ENCODE peak calls at places on chromosomes 13 and 19, in eight cellular contexts. E is thyroid gland, K is neuronal stem cell, W is GM23338, S is astrocyte, A is upper lobe of left lung, J is uterus, F is MM.1S. G is an unnamed sample.

GRCh38 chr13:31168736-31169135 is 7.0 kb upstream of the HSPH1 start:
- DNase-seq in E (no peak), K (no peak), W (no peak), S (no peak), A (no peak), J (no peak), F (no peak), G (no peak)

GRCh38 chr19:19227217-19227616 is 15.5 kb downstream of the NCAN start:
- DNase-seq in E (no peak), K (no peak), W (no peak), S (no peak), A (no peak), J (no peak), F (no peak), G (no peak)

GRCh38 chr13:30043631-30043925 is 193.2 kb upstream of the UBL3 start:
- DNase-seq in E (no peak), K (no peak), W (no peak), S (no peak), A (no peak), J (no peak), F (no peak), G (no peak)

GRCh38 chr13:44117351-44117750 is 237.6 kb downstream of the LACC1 start:
- DNase-seq in E (no peak), K (no peak), W (peak; percentile 8), S (peak; percentile 47), A (no peak), J (no peak), F (peak; percentile 36), G (no peak)

GRCh38 chr13:41562083-41562482 is 104.7 kb downstream of the RGCC start:
- DNase-seq in E (peak; percentile 17), K (no peak), W (no peak), S (peak; percentile 93), A (no peak), J (peak; percentile 78), F (no peak), G (no peak)

GRCh38 chr13:71949441-71949840 is 82.4 kb upstream of the DACH1 start:
- DNase-seq in E (no peak), K (no peak), W (peak; percentile 8), S (no peak), A (no peak), J (no peak), F (no peak), G (no peak)

GRCh38 chr19:15291666-15292065 is 40.7 kb downstream of the BRD4 start:
- DNase-seq in E (no peak), K (no peak), W (no peak), S (no peak), A (no peak), J (no peak), F (no peak), G (no peak)

GRCh38 chr19:38793186-38793585 is 4.2 kb downstream of the LGALS7B start:
- DNase-seq in E (no peak), K (no peak), W (no peak), S (no peak), A (no peak), J (no peak), F (no peak), G (peak; percentile 12)

GRCh38 chr19:42069619-42070293 is at the start of gene GRIK5:
- DNase-seq in E (peak; percentile 68), K (no peak), W (peak; percentile 66), S (no peak), A (no peak), J (no peak), F (no peak), G (no peak)

GRCh38 chr13:76991432-76991795 is 467 bp upstream of the CLN5 start:
- DNase-seq in E (no peak), K (peak; percentile 4), W (no peak), S (no peak), A (peak; percentile 60), J (no peak), F (no peak), G (peak; percentile 86)

GRCh38 chr19:29311391-29311790 is 98.4 kb upstream of the UQCRFS1 start:
- DNase-seq in E (no peak), K (no peak), W (peak; percentile 39), S (no peak), A (no peak), J (no peak), F (no peak), G (no peak)

GRCh38 chr19:7863971-7864718 is 10.0 kb downstream of the PRR36 start:
- DNase-seq in E (no peak), K (no peak), W (no peak), S (no peak), A (no peak), J (no peak), F (no peak), G (no peak)

GRCh38 chr19:7865262-7865911 is 8.8 kb downstream of the PRR36 start:
- DNase-seq in E (no peak), K (no peak), W (peak; percentile 46), S (no peak), A (no peak), J (no peak), F (peak; percentile 29), G (no peak)

GRCh38 chr19:7863157-7863970 is 10.8 kb downstream of the PRR36 start:
- DNase-seq in E (peak; percentile 26), K (no peak), W (peak; percentile 64), S (no peak), A (no peak), J (no peak), F (no peak), G (no peak)

GRCh38 chr19:7866399-7867091 is 7.6 kb downstream of the PRR36 start:
- DNase-seq in E (no peak), K (no peak), W (no peak), S (no peak), A (no peak), J (no peak), F (no peak), G (no peak)

GRCh38 chr19:7864719-7865074 is 9.5 kb downstream of the PRR36 start:
- DNase-seq in E (no peak), K (no peak), W (no peak), S (no peak), A (no peak), J (no peak), F (no peak), G (no peak)
- H3K27ac ChIP-seq in E (no peak overlapping the region), K (no peak overlapping the region), W (no peak overlapping the region), S (no peak overlapping the region), A (no peak overlapping the region), J (no peak overlapping the region), F (no peak overlapping the region), G (no peak overlapping the region)

GRCh38 chr19:36030264-36031148 is 2.2 kb downstream of the CLIP3 start:
- DNase-seq in E (no peak), K (no peak), W (peak; percentile 29), S (no peak), A (no peak), J (no peak), F (peak; percentile 45), G (no peak)

GRCh38 chr19:36027696-36028095 is 5.0 kb downstream of the CLIP3 start:
- DNase-seq in E (no peak), K (no peak), W (no peak), S (no peak), A (no peak), J (no peak), F (no peak), G (no peak)

GRCh38 chr19:36031308-36031707 is 1.4 kb downstream of the CLIP3 start:
- DNase-seq in E (no peak), K (no peak), W (no peak), S (no peak), A (no peak), J (no peak), F (no peak), G (no peak)

GRCh38 chr19:36028313-36029041 is 4.2 kb downstream of the CLIP3 start:
- DNase-seq in E (no peak), K (no peak), W (no peak), S (no peak), A (no peak), J (no peak), F (no peak), G (no peak)

GRCh38 chr19:36032251-36033104 is at the start of gene CLIP3:
- DNase-seq in E (peak; percentile 14), K (peak; percentile 75), W (peak; percentile 87), S (peak; percentile 42), A (no peak), J (peak; percentile 87), F (no peak), G (peak; percentile 15)
- H3K4me3 ChIP-seq in E (no peak within 1 kb of the TSS), K (peak within 1 kb of the TSS; percentile 93), W (peak within 1 kb of the TSS; percentile 96), S (peak within 1 kb of the TSS; percentile 71), A (peak within 1 kb of the TSS; percentile 49), J (peak within 1 kb of the TSS; percentile 85), F (no peak within 1 kb of the TSS), G (no peak within 1 kb of the TSS)

GRCh38 chr13:52128714-52129700 is at the start of gene NEK5:
- DNase-seq in E (peak; percentile 67), K (peak; percentile 73), W (peak; percentile 96), S (peak; percentile 42), A (peak; percentile 70), J (peak; percentile 47), F (peak; percentile 24), G (peak; percentile 56)
- H3K27ac ChIP-seq in E (no peak within 1 kb of the TSS), K (no peak within 1 kb of the TSS), W (no peak within 1 kb of the TSS), S (no peak within 1 kb of the TSS), A (no peak within 1 kb of the TSS), J (peak within 1 kb of the TSS; percentile 50), F (no peak within 1 kb of the TSS), G (no peak within 1 kb of the TSS)

GRCh38 chr19:40232479-40232878 is 6.0 kb upstream of the CCNP start:
- DNase-seq in E (no peak), K (no peak), W (no peak), S (no peak), A (no peak), J (no peak), F (no peak), G (no peak)

GRCh38 chr19:40233811-40234389 is 7.4 kb upstream of the CCNP start:
- DNase-seq in E (no peak), K (no peak), W (no peak), S (no peak), A (no peak), J (no peak), F (no peak), G (no peak)

GRCh38 chr19:40231544-40232424 is 5.3 kb upstream of the CCNP start:
- DNase-seq in E (peak; percentile 54), K (no peak), W (peak; percentile 71), S (no peak), A (no peak), J (no peak), F (no peak), G (no peak)

GRCh38 chr19:40234429-40235237 is 8.1 kb upstream of the CCNP start:
- DNase-seq in E (no peak), K (no peak), W (no peak), S (no peak), A (no peak), J (no peak), F (no peak), G (no peak)

DNA sequence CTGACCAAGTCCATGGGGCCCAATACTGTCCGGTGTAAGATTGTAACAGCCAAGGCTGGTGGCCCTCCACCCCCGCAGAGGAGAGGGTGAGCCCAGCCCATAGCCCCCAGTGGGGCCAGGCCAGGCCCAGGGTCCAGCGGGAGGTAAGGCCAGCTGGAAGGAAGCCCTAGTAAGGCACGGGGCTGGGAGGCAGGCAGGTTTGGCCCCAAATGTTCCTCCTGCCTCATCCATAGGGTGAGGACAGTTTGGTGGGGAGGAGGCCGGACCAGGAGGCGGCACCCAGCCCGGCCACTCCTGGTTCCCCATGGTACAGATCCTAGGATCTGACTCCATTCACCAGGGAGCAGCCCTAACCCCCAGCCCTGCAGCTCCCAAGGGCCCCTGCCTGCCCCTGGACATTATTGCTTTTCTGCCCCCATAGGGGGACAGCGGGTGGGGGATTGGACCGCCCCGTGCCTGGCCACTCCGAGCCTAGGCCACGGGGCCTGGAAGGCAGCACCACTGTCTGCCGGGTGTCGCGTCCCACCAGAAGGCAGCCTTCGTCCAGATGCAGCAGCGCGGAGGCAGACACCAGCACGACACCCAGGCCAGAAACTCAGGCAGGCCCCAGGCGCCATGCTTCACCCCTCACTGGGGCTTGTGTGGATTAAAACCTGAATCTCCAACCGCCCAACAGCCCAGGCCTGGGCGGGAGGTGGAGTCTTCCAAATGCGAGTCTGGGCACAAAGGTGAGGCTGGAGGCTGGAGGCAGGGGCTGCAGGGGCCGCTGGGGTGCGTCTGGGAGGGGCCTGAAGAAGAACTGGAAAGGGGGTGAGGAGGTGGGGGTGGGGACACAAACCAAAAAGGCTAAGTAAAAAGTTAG is 6.7 kb upstream of the CCNP start:
- DNase-seq in E (no peak), K (no peak), W (no peak), S (no peak), A (no peak), J (no peak), F (no peak), G (no peak)
- H3K4me3 ChIP-seq in E (no peak overlapping the region), K (no peak overlapping the region), W (no peak overlapping the region), S (no peak overlapping the region), A (no peak overlapping the region), J (no peak overlapping the region), F (no peak overlapping the region), G (no peak overlapping the region)